ENCODE peak calls at places on chromosomes 3 and 15, in five cellular contexts. One of them, this sample, is unnamed.
A peak's percentile ranks its signal among the peaks of the same experiment; 100 is the strongest.

GRCh38 chr3:26825454-26825853 is 202.9 kb downstream of the LRRC3B start:
- DNase-seq in ovary: no peak
- DNase-seq in SK-N-MC: no peak
- DNase-seq in foreskin fibroblast: no peak
- DNase-seq in psoas muscle: no peak
- DNase-seq in this sample: no peak

GRCh38 chr15:83698294-83698693 is 44.4 kb downstream of the ADAMTSL3 start:
- DNase-seq in ovary: peak; percentile 36
- DNase-seq in SK-N-MC: no peak
- DNase-seq in foreskin fibroblast: peak; percentile 72
- DNase-seq in psoas muscle: peak; percentile 73
- DNase-seq in this sample: no peak

GRCh38 chr3:12588039-12588673 is 31.3 kb downstream of the MKRN2 start:
- DNase-seq in ovary: no peak
- DNase-seq in SK-N-MC: no peak
- DNase-seq in foreskin fibroblast: peak; percentile 66
- DNase-seq in psoas muscle: no peak
- DNase-seq in this sample: no peak

GRCh38 chr3:8817486-8817885 is 48.1 kb upstream of the OXTR start:
- DNase-seq in ovary: no peak
- DNase-seq in SK-N-MC: no peak
- DNase-seq in foreskin fibroblast: peak; percentile 56
- DNase-seq in psoas muscle: no peak
- DNase-seq in this sample: no peak

GRCh38 chr3:31546152-31546551 is 13.4 kb downstream of the STT3B start:
- DNase-seq in ovary: no peak
- DNase-seq in SK-N-MC: no peak
- DNase-seq in foreskin fibroblast: peak; percentile 29
- DNase-seq in psoas muscle: no peak
- DNase-seq in this sample: no peak

GRCh38 chr3:134423153-134423552 is 48.9 kb upstream of the AMOTL2 start:
- DNase-seq in ovary: no peak
- DNase-seq in SK-N-MC: no peak
- DNase-seq in foreskin fibroblast: peak; percentile 85
- DNase-seq in psoas muscle: no peak
- DNase-seq in this sample: no peak

GRCh38 chr3:152621967-152622812 is 212.7 kb upstream of the P2RY1 start:
- DNase-seq in ovary: no peak
- DNase-seq in SK-N-MC: no peak
- DNase-seq in foreskin fibroblast: no peak
- DNase-seq in psoas muscle: no peak
- DNase-seq in this sample: no peak

GRCh38 chr3:30597131-30597768 is 9.2 kb upstream of the TGFBR2 start:
- DNase-seq in ovary: no peak
- DNase-seq in SK-N-MC: peak; percentile 14
- DNase-seq in foreskin fibroblast: peak; percentile 89
- DNase-seq in psoas muscle: no peak
- DNase-seq in this sample: peak; percentile 98

GRCh38 chr3:100606894-100607512 is 2.4 kb upstream of the ADGRG7 start:
- DNase-seq in ovary: no peak
- DNase-seq in SK-N-MC: no peak
- DNase-seq in foreskin fibroblast: no peak
- DNase-seq in psoas muscle: no peak
- DNase-seq in this sample: no peak

GRCh38 chr15:53872410-53872809 is 105.8 kb upstream of the UNC13C start:
- DNase-seq in ovary: no peak
- DNase-seq in SK-N-MC: peak; percentile 81
- DNase-seq in foreskin fibroblast: no peak
- DNase-seq in psoas muscle: no peak
- DNase-seq in this sample: no peak

GRCh38 chr3:53274938-53275666 is 19.3 kb upstream of the TKT start:
- DNase-seq in ovary: no peak
- DNase-seq in SK-N-MC: no peak
- DNase-seq in foreskin fibroblast: no peak
- DNase-seq in psoas muscle: no peak
- DNase-seq in this sample: no peak

GRCh38 chr3:64248247-64248646 is 23.0 kb upstream of the PRICKLE2 start:
- DNase-seq in ovary: no peak
- DNase-seq in SK-N-MC: no peak
- DNase-seq in foreskin fibroblast: no peak
- DNase-seq in psoas muscle: no peak
- DNase-seq in this sample: no peak

GRCh38 chr15:68593826-68594532 is 15.2 kb downstream of the CORO2B start:
- DNase-seq in ovary: no peak
- DNase-seq in SK-N-MC: no peak
- DNase-seq in foreskin fibroblast: no peak
- DNase-seq in psoas muscle: no peak
- DNase-seq in this sample: no peak

GRCh38 chr15:32730677-32731654 is 13.2 kb downstream of the GREM1 start:
- DNase-seq in ovary: no peak
- DNase-seq in SK-N-MC: no peak
- DNase-seq in foreskin fibroblast: no peak
- DNase-seq in psoas muscle: no peak
- DNase-seq in this sample: peak; percentile 61

GRCh38 chr15:37765809-37766208 is 168.6 kb upstream of the TMCO5A start:
- DNase-seq in ovary: no peak
- DNase-seq in SK-N-MC: peak; percentile 65
- DNase-seq in foreskin fibroblast: peak; percentile 49
- DNase-seq in psoas muscle: no peak
- DNase-seq in this sample: no peak

GRCh38 chr15:59364238-59364637 is 8.4 kb downstream of the MYO1E start:
- DNase-seq in ovary: no peak
- DNase-seq in SK-N-MC: no peak
- DNase-seq in foreskin fibroblast: peak; percentile 66
- DNase-seq in psoas muscle: no peak
- DNase-seq in this sample: no peak

GRCh38 chr3:173066044-173066679 is 74.9 kb downstream of the SPATA16 start:
- DNase-seq in ovary: no peak
- DNase-seq in SK-N-MC: peak; percentile 64
- DNase-seq in foreskin fibroblast: peak; percentile 69
- DNase-seq in psoas muscle: no peak
- DNase-seq in this sample: peak; percentile 23

GRCh38 chr3:194852836-194853508 is 167.3 kb downstream of the FAM43A start:
- DNase-seq in ovary: no peak
- DNase-seq in SK-N-MC: no peak
- DNase-seq in foreskin fibroblast: no peak
- DNase-seq in psoas muscle: no peak
- DNase-seq in this sample: no peak

GRCh38 chr3:24683090-24683489 is 188.4 kb upstream of the THRB start:
- DNase-seq in ovary: no peak
- DNase-seq in SK-N-MC: no peak
- DNase-seq in foreskin fibroblast: peak; percentile 31
- DNase-seq in psoas muscle: no peak
- DNase-seq in this sample: no peak

GRCh38 chr3:126083511-126083912 is 412 bp downstream of the SLC41A3 start:
- DNase-seq in ovary: no peak
- DNase-seq in SK-N-MC: no peak
- DNase-seq in foreskin fibroblast: peak; percentile 68
- DNase-seq in psoas muscle: peak; percentile 48
- DNase-seq in this sample: no peak

GRCh38 chr3:133418361-133418760 is 18.5 kb downstream of the BFSP2 start:
- DNase-seq in ovary: no peak
- DNase-seq in SK-N-MC: no peak
- DNase-seq in foreskin fibroblast: no peak
- DNase-seq in psoas muscle: no peak
- DNase-seq in this sample: no peak

GRCh38 chr3:134309987-134310700 is 59.5 kb upstream of the RYK start:
- DNase-seq in ovary: no peak
- DNase-seq in SK-N-MC: no peak
- DNase-seq in foreskin fibroblast: no peak
- DNase-seq in psoas muscle: no peak
- DNase-seq in this sample: no peak

GRCh38 chr15:36591534-36592411 is 12.3 kb downstream of the CDIN1 start:
- DNase-seq in ovary: no peak
- DNase-seq in SK-N-MC: no peak
- DNase-seq in foreskin fibroblast: peak; percentile 43
- DNase-seq in psoas muscle: no peak
- DNase-seq in this sample: no peak

GRCh38 chr15:94059188-94059587 is 172.2 kb upstream of the MCTP2 start:
- DNase-seq in ovary: no peak
- DNase-seq in SK-N-MC: no peak
- DNase-seq in foreskin fibroblast: no peak
- DNase-seq in psoas muscle: no peak
- DNase-seq in this sample: no peak

GRCh38 chr3:136545664-136546266 is 206.4 kb downstream of the STAG1 start:
- DNase-seq in ovary: no peak
- DNase-seq in SK-N-MC: no peak
- DNase-seq in foreskin fibroblast: peak; percentile 50
- DNase-seq in psoas muscle: no peak
- DNase-seq in this sample: no peak

GRCh38 chr3:127254730-127255129 is 33.1 kb downstream of the PRR20G start:
- DNase-seq in ovary: no peak
- DNase-seq in SK-N-MC: no peak
- DNase-seq in foreskin fibroblast: no peak
- DNase-seq in psoas muscle: no peak
- DNase-seq in this sample: no peak
- H3K4me3 ChIP-seq in ovary: no peak overlapping the region
- H3K4me3 ChIP-seq in SK-N-MC: no peak overlapping the region
- H3K4me3 ChIP-seq in foreskin fibroblast: no peak overlapping the region
- H3K4me3 ChIP-seq in psoas muscle: no peak overlapping the region
- H3K4me3 ChIP-seq in this sample: no peak overlapping the region

DNA sequence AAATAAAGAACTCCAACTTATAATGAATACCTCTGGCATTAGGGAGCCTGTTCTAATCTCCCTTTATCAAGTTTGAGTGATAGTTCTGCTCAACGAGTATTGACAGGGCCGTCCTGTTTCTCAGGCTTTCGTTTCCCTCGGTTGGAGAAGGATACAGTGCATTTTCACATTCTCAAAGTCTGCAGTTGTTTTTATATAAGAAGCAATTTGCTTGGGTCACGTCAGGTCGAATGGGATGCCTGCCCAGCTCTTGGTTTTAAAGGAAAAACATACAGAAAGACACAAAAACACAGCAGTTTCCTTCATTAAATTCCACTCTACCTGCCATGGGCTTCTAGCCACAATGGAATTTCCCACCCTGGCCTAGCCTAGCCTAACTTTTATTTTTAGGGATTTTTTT is 366.3 kb downstream of the TIGIT start:
- DNase-seq in ovary: peak; percentile 28
- DNase-seq in SK-N-MC: no peak
- DNase-seq in foreskin fibroblast: peak; percentile 74
- DNase-seq in psoas muscle: no peak
- DNase-seq in this sample: no peak
- H3K4me3 ChIP-seq in ovary: peak overlapping the region; percentile 12
- H3K4me3 ChIP-seq in SK-N-MC: peak overlapping the region; percentile 20
- H3K4me3 ChIP-seq in foreskin fibroblast: peak overlapping the region; percentile 37
- H3K4me3 ChIP-seq in psoas muscle: peak overlapping the region; percentile 10
- H3K4me3 ChIP-seq in this sample: no peak overlapping the region

GRCh38 chr15:80070840-80071239 is 11.4 kb downstream of the ZFAND6 start:
- DNase-seq in ovary: no peak
- DNase-seq in SK-N-MC: no peak
- DNase-seq in foreskin fibroblast: peak; percentile 45
- DNase-seq in psoas muscle: no peak
- DNase-seq in this sample: no peak
- H3K4me3 ChIP-seq in ovary: no peak overlapping the region
- H3K4me3 ChIP-seq in SK-N-MC: peak overlapping the region; percentile 94
- H3K4me3 ChIP-seq in foreskin fibroblast: no peak overlapping the region
- H3K4me3 ChIP-seq in psoas muscle: no peak overlapping the region
- H3K4me3 ChIP-seq in this sample: no peak overlapping the region

GRCh38 chr3:39146083-39146501 is 7.3 kb downstream of the CSRNP1 start:
- DNase-seq in ovary: no peak
- DNase-seq in SK-N-MC: no peak
- DNase-seq in foreskin fibroblast: no peak
- DNase-seq in psoas muscle: no peak
- DNase-seq in this sample: no peak

GRCh38 chr3:39147711-39148115 is 5.7 kb downstream of the CSRNP1 start:
- DNase-seq in ovary: no peak
- DNase-seq in SK-N-MC: no peak
- DNase-seq in foreskin fibroblast: peak; percentile 64
- DNase-seq in psoas muscle: no peak
- DNase-seq in this sample: no peak

GRCh38 chr3:39146611-39147373 is 6.6 kb downstream of the CSRNP1 start:
- DNase-seq in ovary: peak; percentile 80
- DNase-seq in SK-N-MC: no peak
- DNase-seq in foreskin fibroblast: peak; percentile 97
- DNase-seq in psoas muscle: peak; percentile 91
- DNase-seq in this sample: peak; percentile 92

GRCh38 chr3:39148116-39149058 is 5.0 kb downstream of the CSRNP1 start:
- DNase-seq in ovary: no peak
- DNase-seq in SK-N-MC: no peak
- DNase-seq in foreskin fibroblast: peak; percentile 37
- DNase-seq in psoas muscle: no peak
- DNase-seq in this sample: no peak

DNA sequence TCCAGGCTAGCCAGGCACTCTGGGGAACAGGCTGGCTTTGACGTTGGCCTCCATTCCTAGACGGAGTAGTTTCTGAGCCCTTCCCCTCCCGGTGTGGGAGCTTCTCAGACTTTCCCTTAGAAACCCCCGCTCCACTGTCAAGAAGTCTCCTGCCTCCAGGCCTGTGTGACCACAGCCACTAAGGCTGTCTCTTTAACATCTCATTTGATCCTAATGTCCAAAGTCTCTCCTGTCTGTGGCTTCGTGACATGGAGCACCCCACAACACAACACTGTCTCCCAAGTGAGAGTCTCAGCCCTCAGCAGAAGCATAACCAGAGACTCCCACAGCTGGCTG is 6.0 kb downstream of the CSRNP1 start:
- DNase-seq in ovary: no peak
- DNase-seq in SK-N-MC: no peak
- DNase-seq in foreskin fibroblast: no peak
- DNase-seq in psoas muscle: no peak
- DNase-seq in this sample: no peak
- H3K4me3 ChIP-seq in ovary: no peak overlapping the region
- H3K4me3 ChIP-seq in SK-N-MC: no peak overlapping the region
- H3K4me3 ChIP-seq in foreskin fibroblast: peak overlapping the region; percentile 6
- H3K4me3 ChIP-seq in psoas muscle: peak overlapping the region; percentile 93
- H3K4me3 ChIP-seq in this sample: no peak overlapping the region

DNA sequence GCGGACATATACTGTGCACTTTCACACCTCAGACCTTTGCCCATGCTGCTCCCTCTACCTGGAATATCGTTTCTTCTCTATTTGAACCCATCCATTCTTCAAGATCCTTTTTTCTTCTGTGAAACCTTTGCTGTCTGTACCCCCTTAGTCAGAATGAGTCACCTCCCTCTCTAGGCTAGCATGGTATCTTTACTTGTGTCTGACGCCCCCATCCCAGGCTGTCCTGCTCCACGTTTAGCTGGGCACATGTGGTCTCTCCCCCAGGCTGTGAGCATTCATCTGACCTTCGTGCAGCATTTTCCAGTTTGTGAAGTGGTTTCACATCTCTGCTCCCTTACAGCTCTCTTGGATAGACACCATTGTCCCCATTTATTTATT is 14.3 kb upstream of the TLE3 start:
- DNase-seq in ovary: no peak
- DNase-seq in SK-N-MC: no peak
- DNase-seq in foreskin fibroblast: peak; percentile 41
- DNase-seq in psoas muscle: no peak
- DNase-seq in this sample: no peak
- H3K4me3 ChIP-seq in ovary: no peak overlapping the region
- H3K4me3 ChIP-seq in SK-N-MC: peak overlapping the region; percentile 65
- H3K4me3 ChIP-seq in foreskin fibroblast: no peak overlapping the region
- H3K4me3 ChIP-seq in psoas muscle: peak overlapping the region; percentile 28
- H3K4me3 ChIP-seq in this sample: no peak overlapping the region

This sample was measured in kidney epithelial cell.